ENCODE peak calls at places on chromosomes 11 and 22, in nine cellular contexts. A is AG09309, R is HFF-Myc, M is sigmoid colon, Q is OCI-LY7, J is GM23338, X is bronchial epithelial cell, U is tibial artery, C is testis. W is an unnamed sample.
A peak's percentile ranks its signal among the peaks of the same experiment; 100 is the strongest.

GRCh38 chr11:68974421-68975194 is 6.2 kb downstream of the MRGPRD start:
- DNase-seq in J (peak; percentile 68), U (no peak), C (peak; percentile 72), A (no peak), R (no peak), Q (peak; percentile 57), M (peak; percentile 53), X (peak; percentile 20), W (peak; percentile 32)

GRCh38 chr11:27830206-27830605 is 130.0 kb upstream of the BDNF start:
- DNase-seq in U (no peak), C (no peak), X (no peak), Q (no peak), A (no peak), M (no peak), J (no peak), R (no peak), W (no peak)

GRCh38 chr11:114416441-114416928 is 16.0 kb downstream of the RBM7 start:
- DNase-seq in C (no peak), R (no peak), Q (no peak), A (no peak), X (peak; percentile 87), M (no peak), J (no peak), U (no peak), W (no peak)

GRCh38 chr11:824292-824880 is 3.3 kb upstream of the CRACR2B start:
- DNase-seq in X (no peak), R (no peak), M (no peak), A (no peak), C (no peak), U (no peak), Q (no peak), J (no peak), W (no peak)

GRCh38 chr11:30561691-30562412 is 24.3 kb downstream of the MPPED2 start:
- DNase-seq in U (no peak), C (no peak), J (no peak), A (no peak), X (no peak), Q (no peak), R (no peak), M (no peak), W (no peak)

GRCh38 chr11:12840871-12841516 is 166.8 kb downstream of the TEAD1 start:
- DNase-seq in M (no peak), C (no peak), X (peak; percentile 50), R (no peak), Q (no peak), A (no peak), U (no peak), J (no peak), W (no peak)

GRCh38 chr11:72824020-72824419 is 9.8 kb downstream of the ATG16L2 start:
- DNase-seq in R (no peak), A (no peak), J (no peak), C (no peak), U (no peak), X (no peak), M (peak; percentile 65), Q (no peak), W (no peak)

GRCh38 chr22:28231423-28231822 is 312.4 kb upstream of the PITPNB start:
- DNase-seq in Q (no peak), C (no peak), X (no peak), R (no peak), U (no peak), A (no peak), J (peak; percentile 68), M (no peak), W (no peak)

GRCh38 chr11:110428956-110429613 is 663 bp upstream of the FDX1 start:
- DNase-seq in A (no peak), R (no peak), X (peak; percentile 3), Q (peak; percentile 41), M (no peak), C (peak; percentile 41), J (no peak), U (no peak), W (no peak)

GRCh38 chr22:40817737-40818136 is 1.4 kb downstream of the SLC25A17 start:
- DNase-seq in Q (peak; percentile 53), U (no peak), A (no peak), C (no peak), J (no peak), R (no peak), X (no peak), M (no peak), W (no peak)

GRCh38 chr22:40813912-40814315 is 5.2 kb downstream of the SLC25A17 start:
- DNase-seq in X (no peak), J (no peak), C (no peak), A (no peak), R (no peak), M (no peak), Q (no peak), U (no peak), W (no peak)

GRCh38 chr22:40819741-40820140 is 595 bp upstream of the SLC25A17 start:
- DNase-seq in A (no peak), M (no peak), C (no peak), R (no peak), X (peak; percentile 34), Q (peak; percentile 24), J (peak; percentile 8), U (no peak), W (no peak)

GRCh38 chr22:40818747-40819662 is at the start of gene SLC25A17:
- DNase-seq in J (peak; percentile 97), Q (peak; percentile 92), C (peak; percentile 93), A (no peak), U (peak; percentile 87), R (peak; percentile 26), M (peak; percentile 94), X (peak; percentile 69), W (peak; percentile 59)

GRCh38 chr22:40818192-40818746 is 877 bp downstream of the SLC25A17 start:
- DNase-seq in M (no peak), R (no peak), J (no peak), A (no peak), U (no peak), X (no peak), Q (no peak), C (no peak), W (no peak)
- H3K4me3 ChIP-seq in M (peak overlapping the region; percentile 87), R (peak overlapping the region; percentile 99), J (peak overlapping the region; percentile 100), A (peak overlapping the region; percentile 99), U (peak overlapping the region; percentile 69), X (peak overlapping the region; percentile 93), Q (peak overlapping the region; percentile 96), C (peak overlapping the region; percentile 99), W (peak overlapping the region; percentile 93)

DNA sequence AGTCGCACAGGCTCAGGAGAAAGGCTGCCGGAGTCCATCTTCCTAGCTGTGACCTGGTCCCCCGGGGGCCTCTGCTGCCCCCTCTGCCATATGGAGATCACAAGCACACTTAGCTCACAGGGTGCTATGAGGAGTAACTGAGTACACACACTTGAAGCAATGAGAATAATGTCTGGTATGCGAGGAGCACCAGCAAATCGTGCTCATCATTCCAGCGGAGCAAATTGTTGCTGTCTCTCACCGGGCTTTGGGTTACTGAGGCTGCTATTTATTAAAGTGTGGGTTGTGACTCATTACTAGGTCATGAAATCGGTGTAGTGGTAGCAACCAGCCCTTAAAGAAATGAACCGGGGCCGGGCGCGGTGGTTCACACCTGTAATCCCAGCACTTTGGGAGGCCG is 48.1 kb upstream of the EIF3D start:
- DNase-seq in C (no peak), J (no peak), Q (no peak), A (peak; percentile 75), M (no peak), X (peak; percentile 72), R (peak; percentile 70), U (no peak), W (no peak)
- TF ChIP-seq CTCF in C (no peak), J (no peak), Q (no peak), A (peak; percentile 8), M (no peak), X (no peak), R (no peak), U (no peak), W (no peak)

GRCh38 chr11:14538271-14538925 is 18.2 kb upstream of the PSMA1 start:
- DNase-seq in U (no peak), J (no peak), C (no peak), R (no peak), X (no peak), M (no peak), Q (no peak), A (no peak), W (no peak)

GRCh38 chr11:14542384-14542783 is 22.2 kb upstream of the PSMA1 start:
- DNase-seq in C (no peak), A (no peak), Q (no peak), M (no peak), X (no peak), U (no peak), R (no peak), J (no peak), W (no peak)

GRCh38 chr11:14538926-14539554 is 18.9 kb upstream of the PSMA1 start:
- DNase-seq in M (no peak), A (no peak), Q (no peak), J (no peak), R (no peak), C (no peak), U (no peak), X (no peak), W (no peak)

GRCh38 chr11:14541180-14541579 is 21.0 kb upstream of the PSMA1 start:
- DNase-seq in C (peak; percentile 83), Q (no peak), A (no peak), R (no peak), M (no peak), X (no peak), J (no peak), U (no peak), W (no peak)

DNA sequence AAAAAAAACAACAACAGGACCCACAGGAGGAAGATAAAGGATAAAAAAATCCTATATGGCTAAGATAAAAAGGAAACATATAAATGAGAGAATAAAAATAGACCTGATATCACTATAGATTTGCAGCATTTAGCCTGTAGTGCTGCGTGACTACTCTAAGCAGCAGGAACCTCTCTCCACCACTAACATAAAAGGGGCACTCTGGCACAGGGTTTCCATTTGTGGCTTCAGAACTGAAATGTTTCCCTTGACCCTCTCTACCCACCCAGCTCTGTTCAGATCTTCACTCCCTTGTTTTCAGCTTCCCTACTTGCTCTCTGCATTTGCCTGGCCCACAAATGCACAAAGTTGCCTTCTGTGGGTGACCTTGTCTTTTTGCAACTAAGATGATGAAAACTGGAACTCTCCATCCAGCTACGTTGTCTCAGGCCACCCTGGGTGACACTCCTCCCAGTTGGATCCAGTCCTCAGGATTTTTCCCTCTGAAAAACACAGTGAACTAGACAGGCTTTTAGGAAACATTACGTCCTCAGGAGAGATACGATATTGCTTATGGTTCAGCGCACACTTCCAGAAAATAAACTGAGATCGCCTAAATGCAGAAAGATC is 19.8 kb upstream of the PSMA1 start:
- DNase-seq in Q (no peak), R (no peak), U (no peak), C (peak; percentile 81), M (no peak), J (peak; percentile 30), X (no peak), A (no peak), W (no peak)
- H3K4me3 ChIP-seq in Q (no peak overlapping the region), R (no peak overlapping the region), U (no peak overlapping the region), C (no peak overlapping the region), M (no peak overlapping the region), J (no peak overlapping the region), X (no peak overlapping the region), A (no peak overlapping the region), W (no peak overlapping the region)

DNA sequence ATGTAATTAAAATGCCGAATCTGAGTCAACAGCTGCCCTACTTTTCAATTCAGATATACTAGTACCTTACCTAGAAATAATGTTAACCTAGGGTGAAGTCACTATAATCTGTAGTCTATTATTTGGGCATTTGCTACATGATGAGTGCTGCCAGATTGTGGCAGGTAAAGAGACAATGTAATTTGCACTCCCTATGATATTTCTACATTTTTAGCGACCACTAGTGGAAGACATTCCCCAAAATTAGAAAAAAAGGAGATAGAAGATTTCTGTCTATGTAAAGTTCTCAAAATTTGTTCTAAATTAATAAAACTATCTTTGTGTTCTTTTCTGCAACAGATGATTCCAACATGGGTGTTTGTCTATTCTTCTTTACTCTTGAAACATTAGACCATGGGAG is 14.1 kb downstream of the MS4A1 start:
- DNase-seq in R (no peak), M (no peak), J (no peak), A (no peak), Q (peak; percentile 33), U (no peak), C (no peak), X (no peak), W (no peak)
- TF ChIP-seq CTCF in R (no peak), M (no peak), J (peak; percentile 33), A (no peak), Q (peak; percentile 82), U (no peak), C (no peak), X (no peak), W (peak; percentile 12)